ENCODE peak calls at places on chromosomes 7 and 10, in nine cellular contexts. One of them, this sample, is unnamed.

GRCh38 chr10:71218046-71218832 is 5.9 kb downstream of the UNC5B start:
- DNase-seq in fibroblast of the aortic adventitia: peak; percentile 43
- DNase-seq in A549: no peak
- DNase-seq in transverse colon: no peak
- DNase-seq in RWPE1: peak; percentile 70
- DNase-seq in NB4: no peak
- DNase-seq in upper lobe of right lung: peak; percentile 47
- DNase-seq in neural progenitor cell: no peak
- DNase-seq in Panc1: no peak
- DNase-seq in this sample: peak; percentile 57

GRCh38 chr7:128728608-128729007 is 10.6 kb upstream of the CALU start:
- DNase-seq in transverse colon: no peak
- DNase-seq in neural progenitor cell: no peak
- DNase-seq in NB4: no peak
- DNase-seq in upper lobe of right lung: no peak
- DNase-seq in RWPE1: no peak
- DNase-seq in fibroblast of the aortic adventitia: peak; percentile 33
- DNase-seq in A549: no peak
- DNase-seq in Panc1: no peak
- DNase-seq in this sample: peak; percentile 88

GRCh38 chr7:50595538-50596102 is 30.4 kb upstream of the DDC start:
- DNase-seq in upper lobe of right lung: no peak
- DNase-seq in NB4: peak; percentile 33
- DNase-seq in neural progenitor cell: peak; percentile 66
- DNase-seq in fibroblast of the aortic adventitia: peak; percentile 57
- DNase-seq in transverse colon: no peak
- DNase-seq in RWPE1: peak; percentile 22
- DNase-seq in A549: no peak
- DNase-seq in Panc1: no peak
- DNase-seq in this sample: peak; percentile 76

GRCh38 chr10:69749180-69750010 is 52.3 kb upstream of the COL13A1 start:
- DNase-seq in NB4: no peak
- DNase-seq in neural progenitor cell: no peak
- DNase-seq in A549: no peak
- DNase-seq in Panc1: no peak
- DNase-seq in transverse colon: no peak
- DNase-seq in upper lobe of right lung: no peak
- DNase-seq in fibroblast of the aortic adventitia: peak; percentile 28
- DNase-seq in RWPE1: no peak
- DNase-seq in this sample: peak; percentile 33

GRCh38 chr7:93327006-93327633 is 95.0 kb downstream of the VPS50 start:
- DNase-seq in A549: no peak
- DNase-seq in Panc1: peak; percentile 15
- DNase-seq in NB4: peak; percentile 17
- DNase-seq in upper lobe of right lung: no peak
- DNase-seq in RWPE1: peak; percentile 56
- DNase-seq in transverse colon: no peak
- DNase-seq in neural progenitor cell: no peak
- DNase-seq in fibroblast of the aortic adventitia: peak; percentile 89
- DNase-seq in this sample: peak; percentile 92

GRCh38 chr7:129327076-129327475 is 102.2 kb downstream of the AHCYL2 start:
- DNase-seq in Panc1: no peak
- DNase-seq in fibroblast of the aortic adventitia: no peak
- DNase-seq in NB4: no peak
- DNase-seq in neural progenitor cell: no peak
- DNase-seq in RWPE1: no peak
- DNase-seq in transverse colon: no peak
- DNase-seq in A549: no peak
- DNase-seq in upper lobe of right lung: no peak
- DNase-seq in this sample: no peak

GRCh38 chr7:45682836-45683555 is 108.8 kb downstream of the ADCY1 start:
- DNase-seq in neural progenitor cell: no peak
- DNase-seq in RWPE1: no peak
- DNase-seq in Panc1: no peak
- DNase-seq in NB4: no peak
- DNase-seq in A549: no peak
- DNase-seq in transverse colon: no peak
- DNase-seq in upper lobe of right lung: no peak
- DNase-seq in fibroblast of the aortic adventitia: peak; percentile 45
- DNase-seq in this sample: no peak

GRCh38 chr10:15710455-15710854 is 9.3 kb downstream of the ITGA8 start:
- DNase-seq in upper lobe of right lung: no peak
- DNase-seq in RWPE1: no peak
- DNase-seq in fibroblast of the aortic adventitia: no peak
- DNase-seq in transverse colon: no peak
- DNase-seq in neural progenitor cell: no peak
- DNase-seq in Panc1: no peak
- DNase-seq in NB4: no peak
- DNase-seq in A549: no peak
- DNase-seq in this sample: no peak

GRCh38 chr7:30879139-30880089 is 32.2 kb upstream of the AQP1 start:
- DNase-seq in RWPE1: no peak
- DNase-seq in upper lobe of right lung: no peak
- DNase-seq in transverse colon: no peak
- DNase-seq in Panc1: no peak
- DNase-seq in fibroblast of the aortic adventitia: no peak
- DNase-seq in neural progenitor cell: peak; percentile 32
- DNase-seq in A549: no peak
- DNase-seq in NB4: no peak
- DNase-seq in this sample: no peak

GRCh38 chr10:127125331-127125730 is 71.1 kb downstream of the INSYN2A start:
- DNase-seq in upper lobe of right lung: no peak
- DNase-seq in fibroblast of the aortic adventitia: no peak
- DNase-seq in NB4: no peak
- DNase-seq in Panc1: no peak
- DNase-seq in RWPE1: no peak
- DNase-seq in A549: no peak
- DNase-seq in neural progenitor cell: no peak
- DNase-seq in transverse colon: no peak
- DNase-seq in this sample: no peak

DNA sequence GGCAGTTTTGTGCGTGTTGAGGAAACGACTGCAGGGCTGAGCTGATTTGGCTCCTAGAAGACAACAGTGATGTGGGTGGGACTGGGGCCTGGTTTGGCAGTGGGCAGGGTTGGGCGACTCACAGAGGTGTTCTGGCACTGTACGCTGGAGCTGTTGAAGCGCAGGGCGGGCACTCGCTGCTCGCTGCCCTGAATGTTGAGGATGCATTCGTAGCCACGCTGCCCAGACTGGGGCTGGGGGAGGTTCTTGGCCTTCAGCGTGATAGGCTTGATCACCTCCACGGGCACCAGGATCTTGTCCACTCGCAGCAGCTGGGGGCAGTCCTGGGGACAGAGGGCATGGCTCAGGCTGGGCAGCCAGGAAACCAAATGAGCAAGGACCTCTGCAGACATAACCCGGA is 365.4 kb downstream of the PLXNA4 start:
- DNase-seq in neural progenitor cell: no peak
- DNase-seq in A549: no peak
- DNase-seq in fibroblast of the aortic adventitia: no peak
- DNase-seq in Panc1: no peak
- DNase-seq in NB4: no peak
- DNase-seq in upper lobe of right lung: no peak
- DNase-seq in RWPE1: no peak
- DNase-seq in transverse colon: no peak
- DNase-seq in this sample: no peak
- TF ChIP-seq CTCF in neural progenitor cell: no peak
- TF ChIP-seq CTCF in A549: no peak
- TF ChIP-seq CTCF in fibroblast of the aortic adventitia: no peak
- TF ChIP-seq CTCF in Panc1: no peak
- TF ChIP-seq CTCF in NB4: no peak
- TF ChIP-seq CTCF in upper lobe of right lung: no peak
- TF ChIP-seq CTCF in RWPE1: no peak
- TF ChIP-seq CTCF in transverse colon: no peak
- TF ChIP-seq CTCF in this sample: no peak

GRCh38 chr10:92264249-92264648 is 26.6 kb downstream of the CPEB3 start:
- DNase-seq in NB4: no peak
- DNase-seq in RWPE1: no peak
- DNase-seq in A549: no peak
- DNase-seq in Panc1: no peak
- DNase-seq in fibroblast of the aortic adventitia: no peak
- DNase-seq in upper lobe of right lung: no peak
- DNase-seq in transverse colon: no peak
- DNase-seq in neural progenitor cell: no peak
- DNase-seq in this sample: no peak
- TF ChIP-seq CTCF in NB4: no peak
- TF ChIP-seq CTCF in RWPE1: no peak
- TF ChIP-seq CTCF in A549: no peak
- TF ChIP-seq CTCF in Panc1: no peak
- TF ChIP-seq CTCF in fibroblast of the aortic adventitia: no peak
- TF ChIP-seq CTCF in upper lobe of right lung: no peak
- TF ChIP-seq CTCF in transverse colon: no peak
- TF ChIP-seq CTCF in neural progenitor cell: no peak
- TF ChIP-seq CTCF in this sample: no peak

GRCh38 chr10:93501650-93502049 is 5.2 kb downstream of the CEP55 start:
- DNase-seq in neural progenitor cell: no peak
- DNase-seq in RWPE1: no peak
- DNase-seq in fibroblast of the aortic adventitia: peak; percentile 47
- DNase-seq in Panc1: no peak
- DNase-seq in NB4: no peak
- DNase-seq in transverse colon: no peak
- DNase-seq in upper lobe of right lung: no peak
- DNase-seq in A549: no peak
- DNase-seq in this sample: no peak
- TF ChIP-seq CTCF in neural progenitor cell: no peak
- TF ChIP-seq CTCF in RWPE1: no peak
- TF ChIP-seq CTCF in fibroblast of the aortic adventitia: no peak
- TF ChIP-seq CTCF in Panc1: no peak
- TF ChIP-seq CTCF in NB4: no peak
- TF ChIP-seq CTCF in transverse colon: no peak
- TF ChIP-seq CTCF in upper lobe of right lung: no peak
- TF ChIP-seq CTCF in A549: no peak
- TF ChIP-seq CTCF in this sample: no peak

GRCh38 chr10:104143829-104144228 is 21.9 kb downstream of the SFR1 start:
- DNase-seq in Panc1: no peak
- DNase-seq in A549: no peak
- DNase-seq in transverse colon: no peak
- DNase-seq in neural progenitor cell: no peak
- DNase-seq in fibroblast of the aortic adventitia: no peak
- DNase-seq in upper lobe of right lung: no peak
- DNase-seq in RWPE1: no peak
- DNase-seq in NB4: no peak
- DNase-seq in this sample: no peak

GRCh38 chr10:104142081-104142480 is 20.1 kb downstream of the SFR1 start:
- DNase-seq in fibroblast of the aortic adventitia: no peak
- DNase-seq in NB4: no peak
- DNase-seq in neural progenitor cell: peak; percentile 11
- DNase-seq in upper lobe of right lung: no peak
- DNase-seq in A549: no peak
- DNase-seq in RWPE1: no peak
- DNase-seq in Panc1: no peak
- DNase-seq in transverse colon: no peak
- DNase-seq in this sample: no peak

GRCh38 chr10:104138131-104138530 is 16.2 kb downstream of the SFR1 start:
- DNase-seq in RWPE1: no peak
- DNase-seq in Panc1: no peak
- DNase-seq in A549: no peak
- DNase-seq in NB4: no peak
- DNase-seq in upper lobe of right lung: no peak
- DNase-seq in transverse colon: no peak
- DNase-seq in fibroblast of the aortic adventitia: no peak
- DNase-seq in neural progenitor cell: no peak
- DNase-seq in this sample: no peak

GRCh38 chr10:104139221-104139620 is 17.2 kb downstream of the SFR1 start:
- DNase-seq in fibroblast of the aortic adventitia: peak; percentile 19
- DNase-seq in RWPE1: no peak
- DNase-seq in Panc1: no peak
- DNase-seq in upper lobe of right lung: no peak
- DNase-seq in A549: no peak
- DNase-seq in neural progenitor cell: peak; percentile 13
- DNase-seq in NB4: peak; percentile 49
- DNase-seq in transverse colon: no peak
- DNase-seq in this sample: no peak
- TF ChIP-seq CTCF in fibroblast of the aortic adventitia: peak; percentile 59
- TF ChIP-seq CTCF in RWPE1: peak; percentile 9
- TF ChIP-seq CTCF in Panc1: peak; percentile 60
- TF ChIP-seq CTCF in upper lobe of right lung: peak; percentile 21
- TF ChIP-seq CTCF in A549: peak; percentile 47
- TF ChIP-seq CTCF in neural progenitor cell: peak; percentile 50
- TF ChIP-seq CTCF in NB4: peak; percentile 69
- TF ChIP-seq CTCF in transverse colon: no peak
- TF ChIP-seq CTCF in this sample: peak; percentile 42

DNA sequence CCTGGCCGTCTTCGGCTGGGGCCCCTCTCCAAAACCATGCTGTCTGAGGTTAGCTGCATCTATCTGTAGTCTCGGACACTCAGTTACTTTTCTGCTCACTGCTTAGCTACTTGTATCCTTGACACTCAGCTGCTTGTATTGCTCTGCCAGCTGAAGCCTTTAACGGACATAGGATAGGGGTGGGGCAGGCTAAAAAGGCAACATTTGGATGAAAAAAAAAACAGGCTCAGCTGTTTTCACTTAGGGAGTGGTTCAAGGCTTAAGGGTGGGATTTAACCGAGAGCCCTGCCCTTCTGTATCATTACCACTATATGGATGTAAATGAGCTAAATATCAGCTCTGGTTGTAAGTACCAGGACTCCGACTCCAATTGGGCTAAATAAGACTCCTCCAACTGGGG is 28.6 kb downstream of the LSMEM1 start:
- DNase-seq in upper lobe of right lung: no peak
- DNase-seq in neural progenitor cell: no peak
- DNase-seq in fibroblast of the aortic adventitia: peak; percentile 42
- DNase-seq in transverse colon: no peak
- DNase-seq in Panc1: no peak
- DNase-seq in RWPE1: no peak
- DNase-seq in A549: no peak
- DNase-seq in NB4: no peak
- DNase-seq in this sample: no peak
- TF ChIP-seq CTCF in upper lobe of right lung: no peak
- TF ChIP-seq CTCF in neural progenitor cell: no peak
- TF ChIP-seq CTCF in fibroblast of the aortic adventitia: no peak
- TF ChIP-seq CTCF in transverse colon: no peak
- TF ChIP-seq CTCF in Panc1: no peak
- TF ChIP-seq CTCF in RWPE1: no peak
- TF ChIP-seq CTCF in A549: no peak
- TF ChIP-seq CTCF in NB4: no peak
- TF ChIP-seq CTCF in this sample: no peak

DNA sequence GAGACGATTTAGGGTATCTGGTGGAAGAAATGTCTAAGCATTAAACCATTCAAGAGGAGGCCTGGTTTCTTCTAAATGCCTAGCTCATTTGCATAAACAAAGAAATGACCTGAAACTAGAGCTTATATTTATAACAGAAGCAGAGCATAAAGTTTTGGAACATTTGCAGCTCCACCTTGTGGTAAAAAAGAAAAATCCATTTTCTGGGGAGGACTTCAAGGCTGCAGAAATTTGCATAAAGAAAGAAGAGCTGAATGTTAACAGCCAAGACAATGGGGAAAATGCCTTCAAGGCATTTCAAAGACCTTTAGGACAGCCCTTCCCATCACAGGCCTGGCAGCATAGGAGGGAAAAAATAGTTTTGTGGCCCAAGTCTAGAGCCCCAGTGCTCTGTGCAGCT is 362.0 kb downstream of the ZNF248 start:
- DNase-seq in upper lobe of right lung: no peak
- DNase-seq in RWPE1: no peak
- DNase-seq in transverse colon: no peak
- DNase-seq in NB4: peak; percentile 81
- DNase-seq in neural progenitor cell: peak; percentile 9
- DNase-seq in Panc1: no peak
- DNase-seq in A549: no peak
- DNase-seq in fibroblast of the aortic adventitia: no peak
- DNase-seq in this sample: peak; percentile 0
- TF ChIP-seq CTCF in upper lobe of right lung: peak; percentile 43
- TF ChIP-seq CTCF in RWPE1: peak; percentile 50
- TF ChIP-seq CTCF in transverse colon: no peak
- TF ChIP-seq CTCF in NB4: no peak
- TF ChIP-seq CTCF in neural progenitor cell: peak; percentile 48
- TF ChIP-seq CTCF in Panc1: peak; percentile 45
- TF ChIP-seq CTCF in A549: peak; percentile 47
- TF ChIP-seq CTCF in fibroblast of the aortic adventitia: no peak
- TF ChIP-seq CTCF in this sample: no peak

This sample was measured in AG10803.